ENCODE peak calls at places on chromosomes 16 and 17, in five cellular contexts. I is tibial nerve, U is SIG-M5, E is KBM-7, W is RWPE1. O is an unnamed sample.

GRCh38 chr17:77834170-77835115 is 124.1 kb upstream of the TNRC6C start:
- DNase-seq in I (no peak), U (peak), E (peak), W (peak), O (peak)

GRCh38 chr17:82772026-82772425 is 20.2 kb downstream of the TBCD start:
- DNase-seq in I (no peak), U (no peak), E (no peak), W (peak), O (peak)

GRCh38 chr17:13306310-13306962 is 288.6 kb upstream of the ELAC2 start:
- DNase-seq in I (no peak), U (no peak), E (peak), W (peak), O (peak)

GRCh38 chr16:75256059-75256870 is 4.8 kb upstream of the BCAR1 start:
- DNase-seq in I (no peak), U (no peak), E (no peak), W (no peak), O (no peak)

GRCh38 chr17:66272699-66273390 is 29.6 kb upstream of the PRKCA start:
- DNase-seq in I (no peak), U (no peak), E (no peak), W (peak), O (peak)

GRCh38 chr16:35186045-35186759 is 1726.8 kb downstream of the TP53TG3F start:
- DNase-seq in I (no peak), U (no peak), E (no peak), W (no peak), O (no peak)

GRCh38 chr16:81469183-81469677 is 24.6 kb downstream of the CMIP start:
- DNase-seq in I (no peak), U (no peak), E (no peak), W (no peak), O (no peak)

GRCh38 chr17:33786478-33786877 is 468.6 kb upstream of the CCL2 start:
- DNase-seq in I (peak), U (no peak), E (no peak), W (no peak), O (no peak)

GRCh38 chr17:81477173-81477572 is 35.4 kb downstream of the ACTG1 start:
- DNase-seq in I (no peak), U (no peak), E (no peak), W (no peak), O (no peak)

GRCh38 chr16:50099957-50100648 is 34.3 kb downstream of the HEATR3 start:
- DNase-seq in I (no peak), U (no peak), E (no peak), W (peak), O (no peak)

GRCh38 chr17:1653735-1654134 is 4.1 kb upstream of the RILP start:
- DNase-seq in I (no peak), U (no peak), E (no peak), W (no peak), O (no peak)

GRCh38 chr16:85389679-85390470 is 223.2 kb upstream of the GSE1 start:
- DNase-seq in I (no peak), U (no peak), E (no peak), W (no peak), O (no peak)

GRCh38 chr17:76492250-76492988 is 8.8 kb downstream of the RHBDF2 start:
- DNase-seq in I (no peak), U (no peak), E (no peak), W (no peak), O (no peak)

GRCh38 chr17:6638046-6638908 is 2.2 kb downstream of the KIAA0753 start:
- DNase-seq in I (no peak), U (no peak), E (no peak), W (no peak), O (no peak)

GRCh38 chr17:2138768-2139167 is 83.9 kb downstream of the HIC1 start:
- DNase-seq in I (no peak), U (no peak), E (peak), W (no peak), O (peak)

GRCh38 chr17:9192010-9192409 is 170.7 kb downstream of the NTN1 start:
- DNase-seq in I (no peak), U (no peak), E (no peak), W (no peak), O (peak)

GRCh38 chr17:58394534-58395223 is 22.7 kb downstream of the RNF43 start:
- DNase-seq in I (no peak), U (no peak), E (no peak), W (no peak), O (no peak)

GRCh38 chr16:85825326-85825725 is 25.8 kb downstream of the COX4I1 start:
- DNase-seq in I (no peak), U (no peak), E (no peak), W (no peak), O (no peak)

GRCh38 chr16:8848939-8849391 is 19.8 kb downstream of the CARHSP1 start:
- DNase-seq in I (no peak), U (no peak), E (no peak), W (peak), O (peak)